ENCODE peak calls at places on chromosomes 3 and 15, in eight cellular contexts. M is MCF 10A, A is suprapubic skin, V is fibroblast of villous mesenchyme, F is Caco-2, J is lower lobe of right lung, I is body of pancreas, Z is MM.1S. R is an unnamed sample.
A peak's percentile ranks its signal among the peaks of the same experiment; 100 is the strongest.

GRCh38 chr15:71599404-71600225 is 210.7 kb upstream of the NR2E3 start:
- DNase-seq in M (no peak), A (no peak), V (peak; percentile 52), F (no peak), J (peak; percentile 52), I (no peak), Z (no peak), R (no peak)

GRCh38 chr3:123084192-123084591 is 17.4 kb downstream of the PDIA5 start:
- DNase-seq in M (no peak), A (no peak), V (peak; percentile 36), F (no peak), J (no peak), I (no peak), Z (no peak), R (no peak)

GRCh38 chr3:55094691-55095090 is 166.8 kb upstream of the LRTM1 start:
- DNase-seq in M (no peak), A (no peak), V (peak; percentile 69), F (no peak), J (no peak), I (no peak), Z (no peak), R (no peak)

GRCh38 chr3:195546130-195546560 is 3.0 kb upstream of the PPP1R2 start:
- DNase-seq in M (peak; percentile 98), A (no peak), V (peak; percentile 44), F (no peak), J (no peak), I (peak; percentile 60), Z (no peak), R (no peak)

GRCh38 chr15:48520376-48521155 is 124.9 kb downstream of the FBN1 start:
- DNase-seq in M (peak; percentile 1), A (no peak), V (no peak), F (no peak), J (no peak), I (no peak), Z (no peak), R (no peak)

GRCh38 chr15:98547741-98548166 is 100.6 kb upstream of the IGF1R start:
- DNase-seq in M (no peak), A (peak; percentile 85), V (peak; percentile 3), F (no peak), J (peak; percentile 52), I (no peak), Z (no peak), R (peak; percentile 56)

GRCh38 chr15:25565470-25566264 is 126.8 kb upstream of the UBE3A start:
- DNase-seq in M (no peak), A (no peak), V (no peak), F (no peak), J (no peak), I (no peak), Z (no peak), R (no peak)

GRCh38 chr3:5010706-5011554 is 31.7 kb downstream of the BHLHE40 start:
- DNase-seq in M (no peak), A (no peak), V (no peak), F (no peak), J (no peak), I (no peak), Z (no peak), R (no peak)

GRCh38 chr3:182455011-182455410 is 338.3 kb upstream of the ATP11B start:
- DNase-seq in M (no peak), A (no peak), V (no peak), F (no peak), J (no peak), I (no peak), Z (no peak), R (no peak)

GRCh38 chr3:197256836-197257444 is 41.5 kb downstream of the DLG1 start:
- DNase-seq in M (peak; percentile 59), A (no peak), V (peak; percentile 68), F (no peak), J (no peak), I (peak; percentile 37), Z (peak; percentile 65), R (no peak)

GRCh38 chr3:149717391-149718056 is 34.8 kb downstream of the COMMD2 start:
- DNase-seq in M (peak; percentile 76), A (no peak), V (peak; percentile 86), F (peak; percentile 64), J (no peak), I (peak; percentile 62), Z (peak; percentile 69), R (no peak)
- TF ChIP-seq CTCF in M (peak; percentile 66), A (peak; percentile 56), V (peak; percentile 75), F (peak; percentile 55), J (peak; percentile 71), I (peak; percentile 79), Z (peak; percentile 84), R (peak; percentile 75)

DNA sequence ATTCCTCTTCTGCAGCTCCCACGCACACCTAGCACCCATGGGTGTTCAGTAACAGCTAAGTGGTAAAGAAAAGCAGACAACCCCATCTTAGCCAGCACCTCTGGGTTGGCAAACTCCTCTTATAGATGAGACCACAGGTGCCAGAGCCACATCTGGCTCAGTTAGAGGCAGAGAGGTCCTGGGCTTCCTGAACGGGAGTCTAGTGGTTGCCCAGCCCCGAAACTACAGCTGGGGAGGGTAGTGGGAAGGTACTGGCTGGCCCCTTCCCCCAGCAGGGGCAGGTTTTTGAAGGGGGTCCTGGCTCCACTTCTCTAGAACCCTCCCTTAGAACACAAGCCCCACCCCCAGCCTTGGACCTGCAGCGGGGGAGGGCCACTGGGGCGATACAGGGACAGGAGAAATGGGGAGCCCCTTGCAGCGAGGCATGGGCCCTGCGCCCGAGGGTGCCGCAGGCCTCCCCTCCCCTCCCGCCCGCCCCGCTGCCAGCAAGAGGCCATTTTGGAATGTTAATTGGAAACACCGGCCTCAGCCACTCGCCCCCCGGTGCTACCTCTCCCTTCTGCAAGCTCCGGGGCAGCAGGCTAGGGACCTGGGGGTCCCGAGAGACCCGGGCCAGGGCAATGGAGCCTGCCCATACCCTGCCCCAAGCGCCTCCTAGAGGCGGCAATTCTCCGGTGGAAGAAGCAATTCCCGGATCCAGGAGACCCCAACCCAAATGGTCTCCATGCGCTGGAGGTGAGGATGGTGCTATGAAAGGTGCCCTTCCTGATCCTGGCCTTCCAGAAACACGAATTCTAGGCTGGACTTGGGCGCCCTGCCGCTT is 1.5 kb downstream of the DUSP7 start:
- DNase-seq in M (no peak), A (no peak), V (peak; percentile 19), F (no peak), J (no peak), I (peak; percentile 32), Z (peak; percentile 21), R (no peak)
- TF ChIP-seq CTCF in M (no peak), A (no peak), V (peak; percentile 31), F (no peak), J (no peak), I (no peak), Z (peak; percentile 34), R (peak; percentile 28)

GRCh38 chr3:134852893-134853351 is 57.9 kb downstream of the EPHB1 start:
- DNase-seq in M (no peak), A (peak; percentile 60), V (no peak), F (no peak), J (no peak), I (no peak), Z (peak; percentile 80), R (peak; percentile 63)
- TF ChIP-seq CTCF in M (no peak), A (no peak), V (no peak), F (no peak), J (no peak), I (no peak), Z (peak; percentile 20), R (no peak)

DNA sequence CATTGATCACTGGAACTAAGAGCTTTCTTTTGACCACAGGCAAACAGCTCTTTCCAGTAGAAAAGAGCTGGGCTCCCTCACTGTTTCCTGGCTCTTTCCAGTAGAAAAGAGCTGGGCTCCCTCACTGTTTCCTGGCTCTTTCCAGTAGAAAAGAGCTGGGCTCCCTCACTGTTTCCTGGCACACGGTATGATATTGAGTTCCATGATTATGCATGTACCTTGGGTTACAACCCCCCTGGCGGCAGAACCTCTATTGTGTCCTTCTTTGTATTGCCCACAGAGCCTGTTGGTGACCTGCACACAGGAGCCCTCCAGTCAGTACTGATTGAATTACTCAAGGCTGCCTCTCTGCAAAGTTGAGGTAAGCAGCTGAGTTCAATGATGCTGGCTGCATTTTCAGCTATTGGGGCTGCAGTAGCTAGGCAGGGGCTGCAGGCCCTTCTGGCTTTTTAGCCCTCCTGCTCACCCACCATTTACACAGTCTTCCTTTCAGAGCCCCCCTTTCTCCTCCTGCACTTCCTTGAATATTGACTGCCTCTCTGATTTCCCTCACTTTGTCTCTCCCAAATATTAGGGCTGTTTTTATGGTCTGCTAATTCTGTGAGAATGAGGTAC is 10.2 kb downstream of the ACKR2 start:
- DNase-seq in M (peak; percentile 58), A (no peak), V (no peak), F (no peak), J (no peak), I (peak; percentile 50), Z (no peak), R (no peak)
- TF ChIP-seq CTCF in M (no peak), A (no peak), V (no peak), F (no peak), J (no peak), I (peak; percentile 13), Z (no peak), R (no peak)

GRCh38 chr3:170431054-170431453 is 12.4 kb downstream of the CLDN11 start:
- DNase-seq in M (no peak), A (no peak), V (no peak), F (no peak), J (no peak), I (no peak), Z (no peak), R (no peak)
- TF ChIP-seq CTCF in M (no peak), A (no peak), V (no peak), F (no peak), J (no peak), I (no peak), Z (no peak), R (no peak)

DNA sequence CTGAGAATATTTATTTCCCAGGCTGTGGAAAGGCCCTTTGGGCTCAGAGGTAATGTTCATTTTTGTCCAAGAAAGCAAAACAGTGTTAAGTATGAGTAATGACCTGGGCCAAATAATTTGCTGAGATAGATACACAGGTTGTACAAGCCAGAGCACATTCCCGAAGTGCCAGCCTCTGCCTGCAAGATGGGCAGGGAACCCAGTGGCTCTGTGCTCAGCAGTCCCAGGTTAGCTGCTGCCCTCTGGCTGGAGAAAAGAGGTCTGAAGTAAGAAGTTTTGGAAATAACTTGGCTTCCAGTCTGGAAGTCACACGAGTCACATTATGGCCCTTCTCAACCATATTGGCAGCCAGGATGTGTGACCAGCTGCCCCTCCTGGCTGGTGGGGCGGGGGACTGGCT is 20.2 kb downstream of the MYZAP start:
- DNase-seq in M (peak; percentile 84), A (no peak), V (peak; percentile 32), F (peak; percentile 39), J (peak; percentile 58), I (peak; percentile 80), Z (no peak), R (no peak)
- TF ChIP-seq CTCF in M (peak; percentile 51), A (peak; percentile 40), V (peak; percentile 46), F (no peak), J (peak; percentile 42), I (peak; percentile 95), Z (no peak), R (no peak)

DNA sequence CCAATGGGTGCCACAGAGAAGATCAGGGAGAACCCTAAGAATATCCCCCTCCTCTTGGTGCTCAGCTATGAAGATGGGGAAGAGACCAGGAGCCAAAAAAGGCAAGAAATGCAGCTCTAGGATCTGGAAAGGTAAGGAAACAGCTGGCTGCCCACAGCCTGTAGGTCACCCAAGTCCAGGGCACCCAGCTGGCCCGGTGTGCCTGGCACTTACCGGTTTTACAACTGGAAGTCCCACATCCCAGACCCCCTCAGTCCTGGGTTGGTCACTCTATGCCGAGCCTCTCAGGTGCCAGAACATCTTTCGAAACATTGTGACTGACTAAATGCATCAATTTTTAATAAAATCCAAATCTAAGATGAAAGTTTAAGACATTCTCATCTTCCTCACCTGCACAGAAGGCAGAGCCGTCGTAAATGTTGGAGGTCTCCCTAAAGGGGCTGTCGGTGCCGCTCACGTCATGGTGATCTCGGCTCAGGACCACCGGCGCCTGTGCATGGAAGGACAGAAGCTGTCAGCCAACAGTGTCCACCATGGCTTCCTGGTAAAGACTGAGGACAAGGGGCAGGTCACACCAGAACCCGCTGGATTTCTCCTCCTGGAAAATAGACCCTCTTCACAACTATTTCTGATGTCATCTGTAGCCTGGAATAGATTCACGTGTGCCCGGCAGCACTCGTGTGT is 13.3 kb upstream of the ZXDC start:
- DNase-seq in M (no peak), A (no peak), V (no peak), F (no peak), J (no peak), I (no peak), Z (no peak), R (no peak)
- TF ChIP-seq CTCF in M (no peak), A (no peak), V (no peak), F (no peak), J (no peak), I (no peak), Z (no peak), R (no peak)